ENCODE peak calls at places on chromosomes 7 and 10, in six cellular contexts. Z is IMR-90, W is H9, V is mesenchymal stem cell, G is mesendoderm, Y is neuronal stem cell. K is an unnamed sample.

GRCh38 chr7:151626422-151627115 is 106.9 kb upstream of the RHEB start:
- DNase-seq in G (peak), V (peak), Z (no peak), Y (peak), W (peak), K (peak)

GRCh38 chr10:36097696-36098095 is 455.6 kb upstream of the FZD8 start:
- DNase-seq in Z (no peak), G (no peak), W (no peak), Y (no peak), V (no peak), K (no peak)

GRCh38 chr7:28984631-28985030 is 26.5 kb upstream of the TRIL start:
- DNase-seq in V (peak), W (peak), Z (peak), Y (peak), G (peak), K (peak)

GRCh38 chr10:21820952-21821351 is 182.6 kb downstream of the DNAJC1 start:
- DNase-seq in Z (no peak), G (no peak), V (no peak), Y (no peak), W (no peak), K (peak)

GRCh38 chr10:11706911-11707567 is 35.1 kb upstream of the ECHDC3 start:
- DNase-seq in V (no peak), W (no peak), Z (no peak), Y (no peak), G (no peak), K (no peak)

GRCh38 chr7:118059209-118059608 is 124.8 kb upstream of the LSM8 start:
- DNase-seq in G (no peak), Y (no peak), Z (peak), W (no peak), V (no peak), K (no peak)

GRCh38 chr10:73094249-73094850 is 2.3 kb downstream of the P4HA1 start:
- DNase-seq in Z (peak), V (peak), W (no peak), Y (no peak), G (no peak), K (no peak)

GRCh38 chr10:14384915-14385314 is 54.2 kb upstream of the FRMD4A start:
- DNase-seq in W (no peak), G (no peak), V (no peak), Y (no peak), Z (no peak), K (no peak)

GRCh38 chr7:108322899-108323298 is 133.3 kb downstream of the NRCAM start:
- DNase-seq in Y (no peak), W (no peak), G (no peak), Z (no peak), V (no peak), K (no peak)

GRCh38 chr7:8177109-8177933 is 84.6 kb downstream of the ICA1 start:
- DNase-seq in Z (no peak), V (no peak), Y (no peak), W (no peak), G (no peak), K (peak)

DNA sequence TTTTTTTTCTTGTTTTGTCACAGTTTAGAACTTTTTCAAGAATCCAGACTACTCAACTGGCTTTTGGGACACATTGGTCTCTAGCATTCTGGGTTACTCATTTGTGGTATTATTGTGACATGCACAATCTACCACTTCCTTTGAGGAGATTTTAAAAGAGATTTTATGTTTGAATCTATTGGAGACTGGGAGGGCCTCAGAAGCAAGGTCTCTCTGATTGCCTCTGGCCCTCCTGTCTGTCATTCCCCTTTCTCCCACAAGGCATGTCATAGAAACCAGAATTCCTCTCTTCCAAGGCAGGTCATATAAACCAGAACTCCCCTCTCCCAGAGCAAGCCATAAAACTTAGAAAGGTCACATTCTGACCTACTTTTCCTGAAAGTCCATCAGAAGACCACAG is 777.6 kb downstream of the PHTF2 start:
- DNase-seq in V (peak), G (peak), Z (peak), W (no peak), Y (no peak), K (no peak)
- H2BK5ac ChIP-seq in V (no peak), G (no peak), Z (no peak), W (no peak), Y (no peak), K (no peak)

GRCh38 chr7:157279679-157279972 is 57.2 kb upstream of the DNAJB6 start:
- DNase-seq in G (no peak), W (peak), V (no peak), Y (no peak), Z (no peak), K (no peak)

GRCh38 chr7:157278791-157279678 is 57.8 kb upstream of the DNAJB6 start:
- DNase-seq in V (no peak), G (no peak), Y (no peak), Z (no peak), W (peak), K (peak)

GRCh38 chr7:157278167-157278790 is 58.5 kb upstream of the DNAJB6 start:
- DNase-seq in W (no peak), Y (no peak), G (no peak), V (no peak), Z (no peak), K (no peak)

GRCh38 chr7:157281221-157281998 is 55.4 kb upstream of the DNAJB6 start:
- DNase-seq in G (no peak), V (no peak), Y (no peak), W (no peak), Z (no peak), K (peak)

DNA sequence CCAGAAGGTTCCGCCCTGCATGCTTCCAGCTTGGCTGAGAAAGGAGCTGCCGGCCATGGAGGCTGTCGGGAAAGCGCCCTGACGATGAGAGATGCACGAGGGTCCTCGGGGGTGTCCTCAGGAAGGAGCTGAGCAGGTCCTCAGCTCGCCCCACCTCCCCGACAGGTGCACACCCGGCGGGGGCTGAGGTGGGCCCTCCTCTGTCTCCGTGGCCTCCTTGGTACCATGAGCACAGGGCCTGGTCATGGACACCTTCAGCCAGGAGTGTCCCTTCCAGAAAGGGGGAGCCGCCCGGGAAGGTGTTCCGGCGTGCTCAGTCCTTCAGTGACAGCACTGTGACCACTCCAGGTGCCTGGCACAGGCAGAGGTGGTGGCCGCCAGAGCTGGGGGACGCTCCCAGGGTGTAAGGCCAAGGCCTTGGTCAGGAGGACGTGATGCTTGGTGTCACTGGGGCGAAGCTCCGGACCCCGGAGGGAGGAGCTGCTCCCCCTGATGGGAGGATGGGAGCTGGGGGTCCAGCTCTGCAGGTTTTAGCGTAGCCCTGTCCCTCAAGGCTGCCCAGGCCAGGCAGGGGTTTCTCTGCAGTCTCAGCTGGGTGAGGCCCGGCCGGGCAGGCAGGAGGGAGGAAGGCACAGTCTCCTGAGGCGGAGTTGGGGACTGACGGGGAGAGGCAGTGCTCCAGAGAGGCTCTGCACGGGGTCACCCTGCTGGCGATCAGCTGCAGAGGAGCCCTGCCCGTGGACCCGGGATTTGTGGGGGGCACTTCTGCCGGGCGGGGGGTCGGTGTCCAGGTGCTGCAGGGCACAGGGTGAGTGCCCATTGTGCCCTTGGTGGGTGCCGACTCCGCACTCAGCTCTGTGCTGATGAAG is 56.6 kb upstream of the DNAJB6 start:
- DNase-seq in G (no peak), Z (no peak), Y (no peak), V (no peak), W (no peak), K (no peak)
- H2AK5ac ChIP-seq in G (no peak), Z (no peak), Y (peak), V (no peak), W (no peak), K (no peak)

GRCh38 chr7:158655507-158655906 is 49.1 kb downstream of the NCAPG2 start:
- DNase-seq in G (no peak), W (no peak), V (no peak), Y (no peak), Z (no peak), K (no peak)
- H2BK5ac ChIP-seq in G (no peak), W (no peak), V (no peak), Y (peak), Z (no peak), K (no peak)

DNA sequence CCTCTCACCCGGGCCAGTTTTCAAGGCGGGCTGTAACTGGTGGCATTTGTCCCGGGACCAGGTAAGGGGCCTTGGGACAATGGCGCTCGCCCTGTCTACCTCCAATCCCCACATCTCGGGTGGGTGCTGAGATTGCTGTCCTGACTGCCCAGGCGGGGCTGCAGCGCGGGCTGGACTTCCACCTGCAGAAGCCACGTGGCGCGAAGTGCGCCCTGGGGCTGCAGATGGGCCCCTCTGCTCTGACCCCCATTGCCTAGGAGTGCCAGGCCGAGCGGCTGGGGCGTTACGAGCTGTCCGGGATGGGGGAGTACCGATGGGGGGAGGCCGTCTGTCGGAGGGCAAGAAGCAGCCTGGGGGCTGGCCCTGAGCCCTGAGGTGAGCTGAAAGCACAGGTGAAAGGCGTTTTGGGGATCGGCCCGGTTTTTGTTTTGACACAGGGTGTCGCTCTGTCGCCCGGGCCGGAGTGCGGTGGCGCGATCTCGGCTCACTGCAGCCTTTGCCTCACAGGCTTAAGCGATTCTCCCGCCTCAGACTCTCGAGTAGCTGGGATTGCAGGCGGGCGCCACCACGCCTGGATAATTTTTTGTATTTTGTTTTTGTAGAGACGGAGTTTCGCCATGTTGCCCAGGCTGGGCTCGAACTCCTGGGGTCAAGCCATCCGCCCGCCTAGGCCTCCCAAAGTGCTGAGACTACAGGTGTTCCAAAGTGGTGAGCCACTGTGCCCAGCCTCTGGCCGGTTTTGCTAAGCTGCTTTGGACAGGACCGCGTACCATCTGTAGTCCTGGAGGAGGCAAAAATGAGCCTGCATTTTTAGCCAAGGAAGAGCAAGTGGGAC is at the start of gene SFXN2:
- DNase-seq in W (no peak), Z (no peak), Y (no peak), V (no peak), G (no peak), K (no peak)
- H2AK5ac ChIP-seq in W (no peak), Z (peak), Y (peak), V (peak), G (no peak), K (peak)

GRCh38 chr10:131779661-131780394 is 121.0 kb upstream of the PPP2R2D start:
- DNase-seq in Y (no peak), V (no peak), Z (no peak), G (no peak), W (no peak), K (no peak)

GRCh38 chr10:131778842-131779241 is 122.0 kb upstream of the PPP2R2D start:
- DNase-seq in Y (no peak), G (no peak), V (no peak), Z (no peak), W (no peak), K (no peak)

GRCh38 chr10:131777162-131777561 is 123.6 kb upstream of the PPP2R2D start:
- DNase-seq in V (no peak), Z (no peak), Y (no peak), G (peak), W (no peak), K (no peak)

GRCh38 chr10:131777921-131778320 is 122.9 kb upstream of the PPP2R2D start:
- DNase-seq in W (no peak), G (no peak), V (no peak), Z (no peak), Y (no peak), K (no peak)

DNA sequence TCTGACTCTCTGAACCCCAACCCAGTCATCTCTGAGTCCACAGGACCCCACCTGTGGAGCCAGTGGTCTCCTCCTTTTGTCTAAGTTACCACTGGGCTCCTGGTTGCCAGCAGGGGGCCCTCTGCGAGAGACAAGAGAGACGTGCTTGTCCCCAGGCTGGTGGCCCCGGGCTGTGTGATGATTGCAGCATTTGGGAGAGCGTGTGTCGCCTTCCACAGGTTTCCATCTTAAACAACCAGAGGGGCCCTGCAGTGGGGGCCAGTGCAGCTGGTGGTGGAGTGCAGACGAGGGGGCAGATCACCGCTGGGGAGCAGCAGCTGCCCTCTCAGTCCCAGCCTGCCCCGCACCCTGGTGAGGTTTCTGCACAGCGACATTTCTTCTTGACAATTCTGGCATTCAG is 122.4 kb upstream of the PPP2R2D start:
- DNase-seq in Y (no peak), Z (no peak), W (no peak), V (no peak), G (no peak), K (no peak)
- H2BK5ac ChIP-seq in Y (no peak), Z (no peak), W (no peak), V (no peak), G (no peak), K (no peak)